ENCODE peak calls at places on chromosomes 7 and 10, in four cellular contexts. One of them, this sample, is unnamed.

GRCh38 chr7:115271332-115272235 is 349.7 kb downstream of the MDFIC start:
- DNase-seq in K562: no peak
- DNase-seq in GM12878: no peak
- DNase-seq in HepG2: no peak
- DNase-seq in this sample: no peak

GRCh38 chr10:131870831-131871672 is 29.8 kb upstream of the PPP2R2D start:
- DNase-seq in GM12878: no peak
- DNase-seq in HepG2: no peak
- DNase-seq in K562: no peak
- DNase-seq in this sample: no peak

GRCh38 chr7:2049111-2049781 is 183.5 kb downstream of the MAD1L1 start:
- DNase-seq in GM12878: no peak
- DNase-seq in HepG2: no peak
- DNase-seq in K562: no peak
- DNase-seq in this sample: no peak

GRCh38 chr7:90173127-90173844 is 19.0 kb downstream of the STEAP1 start:
- DNase-seq in K562: no peak
- DNase-seq in GM12878: peak
- DNase-seq in HepG2: peak
- DNase-seq in this sample: no peak

GRCh38 chr7:91852263-91852741 is 28.2 kb downstream of the MTERF1 start:
- DNase-seq in K562: peak
- DNase-seq in GM12878: no peak
- DNase-seq in HepG2: peak
- DNase-seq in this sample: no peak

GRCh38 chr10:48213047-48213446 is 61.4 kb downstream of the FRMPD2 start:
- DNase-seq in K562: no peak
- DNase-seq in GM12878: no peak
- DNase-seq in HepG2: no peak
- DNase-seq in this sample: no peak

GRCh38 chr10:79084012-79084971 is 15.5 kb downstream of the ZMIZ1 start:
- DNase-seq in K562: peak
- DNase-seq in HepG2: peak
- DNase-seq in GM12878: no peak
- DNase-seq in this sample: peak

GRCh38 chr10:90318659-90319058 is 539.2 kb downstream of the HTR7 start:
- DNase-seq in GM12878: no peak
- DNase-seq in K562: no peak
- DNase-seq in HepG2: no peak
- DNase-seq in this sample: no peak

GRCh38 chr10:63171255-63171654 is 38.1 kb downstream of the NRBF2 start:
- DNase-seq in K562: no peak
- DNase-seq in HepG2: no peak
- DNase-seq in GM12878: no peak
- DNase-seq in this sample: no peak

GRCh38 chr10:10647331-10647730 is 370.3 kb upstream of the CELF2 start:
- DNase-seq in GM12878: no peak
- DNase-seq in HepG2: no peak
- DNase-seq in K562: no peak
- DNase-seq in this sample: no peak

GRCh38 chr7:156999611-157000046 is 10.8 kb downstream of the MNX1 start:
- DNase-seq in HepG2: no peak
- DNase-seq in K562: peak
- DNase-seq in GM12878: no peak
- DNase-seq in this sample: peak

GRCh38 chr10:17682236-17682946 is 38.4 kb downstream of the STAM start:
- DNase-seq in HepG2: no peak
- DNase-seq in GM12878: no peak
- DNase-seq in K562: no peak
- DNase-seq in this sample: no peak

GRCh38 chr10:113326160-113327111 is 226.4 kb upstream of the HABP2 start:
- DNase-seq in GM12878: peak
- DNase-seq in K562: peak
- DNase-seq in HepG2: peak
- DNase-seq in this sample: peak

GRCh38 chr7:66952343-66953043 is 31.5 kb downstream of the TMEM248 start:
- DNase-seq in K562: no peak
- DNase-seq in GM12878: no peak
- DNase-seq in HepG2: peak
- DNase-seq in this sample: no peak

GRCh38 chr10:19549503-19549902 is 266.7 kb upstream of the PLXDC2 start:
- DNase-seq in K562: no peak
- DNase-seq in HepG2: no peak
- DNase-seq in GM12878: no peak
- DNase-seq in this sample: no peak

GRCh38 chr7:95608344-95609173 is 12.2 kb upstream of the PDK4 start:
- DNase-seq in GM12878: peak
- DNase-seq in HepG2: peak
- DNase-seq in K562: peak
- DNase-seq in this sample: peak

GRCh38 chr7:69078997-69079769 is 519.1 kb upstream of the AUTS2 start:
- DNase-seq in GM12878: no peak
- DNase-seq in K562: no peak
- DNase-seq in HepG2: no peak
- DNase-seq in this sample: no peak

GRCh38 chr10:11679946-11680345 is 62.2 kb upstream of the ECHDC3 start:
- DNase-seq in GM12878: no peak
- DNase-seq in HepG2: no peak
- DNase-seq in K562: no peak
- DNase-seq in this sample: no peak

GRCh38 chr7:16071246-16071857 is 350.0 kb downstream of the CRPPA start:
- DNase-seq in HepG2: peak
- DNase-seq in GM12878: no peak
- DNase-seq in K562: peak
- DNase-seq in this sample: peak

GRCh38 chr7:70178787-70179186 is 580.5 kb downstream of the AUTS2 start:
- DNase-seq in K562: no peak
- DNase-seq in GM12878: no peak
- DNase-seq in HepG2: no peak
- DNase-seq in this sample: no peak

GRCh38 chr7:116546916-116547315 is 22.1 kb downstream of the CAV1 start:
- DNase-seq in K562: no peak
- DNase-seq in HepG2: no peak
- DNase-seq in GM12878: no peak
- DNase-seq in this sample: no peak

DNA sequence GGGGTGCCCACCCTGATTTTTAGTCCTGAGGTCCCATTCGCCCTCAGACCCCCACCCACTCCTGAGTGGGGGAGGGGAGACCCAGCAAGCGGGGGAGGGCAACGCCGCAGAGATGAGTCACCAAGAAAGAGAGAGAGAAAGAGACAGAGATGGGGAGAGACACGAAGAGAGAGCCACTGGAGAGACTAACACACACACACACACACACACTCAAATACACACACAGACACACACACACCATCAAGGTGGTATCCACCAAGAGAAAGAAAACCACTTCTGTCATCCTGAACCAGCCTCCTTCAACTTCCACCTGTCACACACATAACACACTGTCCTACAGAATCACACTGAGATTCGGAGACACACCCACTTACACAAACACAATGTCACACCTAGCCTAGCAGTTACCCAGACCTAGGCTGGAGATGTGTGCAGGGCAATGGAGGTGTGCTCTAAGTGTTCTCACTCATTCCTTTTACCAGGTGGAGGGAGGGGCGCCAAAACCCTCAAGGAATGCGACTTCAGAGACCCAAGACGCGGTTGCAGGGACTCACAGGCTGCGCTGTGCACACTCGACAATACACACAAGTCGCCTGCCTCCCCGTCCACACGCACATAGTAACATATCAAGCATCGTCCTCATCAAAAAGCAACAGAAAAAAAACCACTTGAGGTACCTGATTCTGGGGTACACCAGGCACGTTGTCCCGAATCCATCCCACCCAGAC is 3.9 kb upstream of the VGF start:
- DNase-seq in HepG2: no peak
- DNase-seq in K562: peak
- DNase-seq in GM12878: no peak
- DNase-seq in this sample: peak
- TF ChIP-seq NFIC in HepG2: no peak
- TF ChIP-seq NFIC in K562: no peak
- TF ChIP-seq NFIC in GM12878: no peak
- TF ChIP-seq NFIC in this sample: no peak

GRCh38 chr7:4948402-4948801 is 10.6 kb downstream of the MMD2 start:
- DNase-seq in GM12878: no peak
- DNase-seq in HepG2: no peak
- DNase-seq in K562: peak
- DNase-seq in this sample: no peak

GRCh38 chr7:4945949-4946348 is 13.0 kb downstream of the MMD2 start:
- DNase-seq in HepG2: no peak
- DNase-seq in GM12878: no peak
- DNase-seq in K562: no peak
- DNase-seq in this sample: no peak

GRCh38 chr7:4939971-4940720 is 18.8 kb downstream of the MMD2 start:
- DNase-seq in K562: no peak
- DNase-seq in HepG2: no peak
- DNase-seq in GM12878: no peak
- DNase-seq in this sample: no peak

GRCh38 chr7:4943297-4943696 is 15.7 kb downstream of the MMD2 start:
- DNase-seq in GM12878: no peak
- DNase-seq in K562: no peak
- DNase-seq in HepG2: no peak
- DNase-seq in this sample: no peak

DNA sequence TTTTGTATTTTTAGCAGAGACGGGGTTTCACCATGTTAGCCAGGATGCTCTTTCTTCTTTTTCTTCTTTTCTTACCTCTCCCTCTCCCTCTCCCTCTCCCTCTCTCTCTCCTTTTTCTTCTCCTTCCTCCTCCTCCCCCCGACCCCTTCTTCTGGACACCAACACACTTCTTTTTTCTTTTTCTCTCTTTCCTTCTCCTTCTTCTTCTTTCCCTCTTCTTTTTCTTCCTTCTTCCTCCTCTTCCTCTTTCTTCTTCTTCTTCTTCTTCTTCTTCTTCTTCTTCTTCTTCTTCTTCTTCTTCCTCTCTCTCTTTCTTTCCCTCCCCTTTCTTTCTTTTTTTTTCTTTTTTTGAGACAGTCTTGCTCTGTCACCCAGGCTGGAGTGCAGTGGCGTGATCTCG is 14.0 kb downstream of the MMD2 start:
- DNase-seq in GM12878: no peak
- DNase-seq in HepG2: no peak
- DNase-seq in K562: no peak
- DNase-seq in this sample: no peak
- TF ChIP-seq NFIC in GM12878: no peak
- TF ChIP-seq NFIC in HepG2: no peak
- TF ChIP-seq NFIC in K562: no peak
- TF ChIP-seq NFIC in this sample: no peak

DNA sequence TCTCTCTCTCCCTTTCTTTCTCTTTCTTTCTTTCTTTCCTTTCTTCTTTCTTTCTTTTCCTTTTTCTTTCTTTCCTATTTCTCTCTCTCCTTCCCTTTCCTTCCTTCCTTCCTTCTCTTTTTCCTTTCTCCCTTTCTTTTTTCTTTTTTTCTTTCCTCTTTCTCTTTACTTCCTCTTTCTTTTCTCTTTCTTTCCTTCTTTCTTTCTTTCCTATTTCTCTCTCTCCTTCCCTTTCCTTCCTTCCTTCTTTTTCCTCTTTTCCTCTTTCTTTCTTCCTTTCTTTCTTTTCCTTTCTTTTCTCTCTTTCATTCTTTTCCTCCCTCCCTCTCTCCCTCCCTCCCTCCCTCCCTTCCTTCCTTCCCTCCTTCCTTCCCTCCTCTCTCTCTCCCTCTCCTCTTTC is 81.5 kb downstream of the RHOBTB1 start:
- DNase-seq in HepG2: no peak
- DNase-seq in GM12878: no peak
- DNase-seq in K562: no peak
- DNase-seq in this sample: no peak
- TF ChIP-seq NFIC in HepG2: no peak
- TF ChIP-seq NFIC in GM12878: no peak
- TF ChIP-seq NFIC in K562: no peak
- TF ChIP-seq NFIC in this sample: no peak

GRCh38 chr10:46555366-46555712 is 1.1 kb downstream of the GPRIN2 start:
- DNase-seq in K562: no peak
- DNase-seq in GM12878: no peak
- DNase-seq in HepG2: no peak
- DNase-seq in this sample: no peak
- TF ChIP-seq NFIC in K562: no peak
- TF ChIP-seq NFIC in GM12878: no peak
- TF ChIP-seq NFIC in HepG2: no peak
- TF ChIP-seq NFIC in this sample: no peak

DNA sequence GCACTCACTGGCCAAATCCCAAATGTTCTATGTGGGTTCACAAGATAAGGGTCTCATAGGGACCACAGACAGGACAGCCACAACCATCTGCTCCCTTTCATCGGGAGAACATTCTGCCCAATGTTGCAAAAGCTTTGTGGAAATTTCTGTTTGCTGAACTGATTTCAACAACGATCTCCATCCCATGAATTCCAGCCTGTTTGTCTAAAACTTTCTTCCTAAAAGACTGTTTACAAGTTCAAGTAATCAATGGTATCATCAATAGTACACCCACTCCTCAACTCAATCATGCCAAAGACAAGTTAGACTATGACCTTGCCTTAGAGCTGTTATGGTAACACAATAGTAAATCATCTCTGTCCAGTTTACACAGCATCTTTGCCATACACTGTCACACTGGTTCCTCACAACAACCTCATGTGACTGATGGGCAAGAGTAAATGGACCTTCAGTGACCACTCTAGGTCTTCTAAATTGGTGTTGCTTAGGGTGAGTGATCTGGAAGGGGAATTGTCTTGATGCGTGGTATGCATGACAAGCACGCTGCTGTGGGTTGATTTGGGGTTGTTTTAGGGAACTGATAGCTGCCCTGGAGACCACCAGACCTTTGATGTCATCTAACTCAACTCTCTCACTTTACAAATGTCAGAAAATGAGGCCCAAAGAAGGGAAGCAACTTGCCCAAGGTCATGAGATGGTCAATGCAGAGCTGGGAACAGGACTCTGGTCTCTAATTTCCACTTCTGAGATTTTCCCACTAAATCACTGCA is 95.1 kb downstream of the PPP1R3C start:
- DNase-seq in HepG2: no peak
- DNase-seq in K562: no peak
- DNase-seq in GM12878: no peak
- DNase-seq in this sample: no peak
- TF ChIP-seq NFIC in HepG2: no peak
- TF ChIP-seq NFIC in K562: no peak
- TF ChIP-seq NFIC in GM12878: peak
- TF ChIP-seq NFIC in this sample: no peak

GRCh38 chr10:5736591-5736990 is 52.0 kb downstream of the TASOR2 start:
- DNase-seq in K562: no peak
- DNase-seq in HepG2: no peak
- DNase-seq in GM12878: no peak
- DNase-seq in this sample: no peak
- TF ChIP-seq NFIC in K562: no peak
- TF ChIP-seq NFIC in HepG2: no peak
- TF ChIP-seq NFIC in GM12878: no peak
- TF ChIP-seq NFIC in this sample: no peak